ENCODE peak calls at places on chromosomes 6 and 20, in four cellular contexts. One of them, this sample, is unnamed.

GRCh38 chr20:36279776-36280175 is 26.4 kb upstream of the DLGAP4 start:
- DNase-seq in K562: no peak
- DNase-seq in GM12878: no peak
- DNase-seq in HepG2: no peak
- DNase-seq in this sample: no peak

GRCh38 chr6:14638932-14639875 is 521.6 kb downstream of the CD83 start:
- DNase-seq in K562: no peak
- DNase-seq in GM12878: peak; percentile 36
- DNase-seq in HepG2: no peak
- DNase-seq in this sample: no peak

GRCh38 chr20:13028673-13029072 is 19.9 kb downstream of the SPTLC3 start:
- DNase-seq in K562: no peak
- DNase-seq in GM12878: no peak
- DNase-seq in HepG2: no peak
- DNase-seq in this sample: no peak

GRCh38 chr6:48611332-48611731 is 500.3 kb upstream of the PTCHD4 start:
- DNase-seq in K562: no peak
- DNase-seq in GM12878: no peak
- DNase-seq in HepG2: no peak
- DNase-seq in this sample: no peak

GRCh38 chr6:144066745-144067484 is 28.5 kb downstream of the SF3B5 start:
- DNase-seq in K562: no peak
- DNase-seq in GM12878: peak; percentile 76
- DNase-seq in HepG2: no peak
- DNase-seq in this sample: no peak

GRCh38 chr20:32930181-32930580 is 71.5 kb downstream of the EFCAB8 start:
- DNase-seq in K562: no peak
- DNase-seq in GM12878: no peak
- DNase-seq in HepG2: no peak
- DNase-seq in this sample: no peak

GRCh38 chr6:151293621-151294020 is 53.9 kb downstream of the AKAP12 start:
- DNase-seq in K562: no peak
- DNase-seq in GM12878: no peak
- DNase-seq in HepG2: no peak
- DNase-seq in this sample: no peak

GRCh38 chr6:27582928-27583725 is 110.2 kb upstream of the ZNF184 start:
- DNase-seq in K562: peak; percentile 88
- DNase-seq in GM12878: no peak
- DNase-seq in HepG2: peak; percentile 65
- DNase-seq in this sample: peak; percentile 76

GRCh38 chr20:21027569-21027968 is 78.6 kb downstream of the LINC00237 start:
- DNase-seq in K562: peak; percentile 9
- DNase-seq in GM12878: no peak
- DNase-seq in HepG2: peak; percentile 75
- DNase-seq in this sample: peak; percentile 69

GRCh38 chr20:39941235-39941634 is 747.8 kb downstream of the MAFB start:
- DNase-seq in K562: no peak
- DNase-seq in GM12878: no peak
- DNase-seq in HepG2: no peak
- DNase-seq in this sample: no peak

GRCh38 chr6:4491501-4492260 is 284.5 kb upstream of the CDYL start:
- DNase-seq in K562: no peak
- DNase-seq in GM12878: no peak
- DNase-seq in HepG2: no peak
- DNase-seq in this sample: no peak

GRCh38 chr6:94501546-94501945 is 1075.8 kb upstream of the MANEA start:
- DNase-seq in K562: no peak
- DNase-seq in GM12878: no peak
- DNase-seq in HepG2: peak; percentile 1
- DNase-seq in this sample: no peak

GRCh38 chr20:24764825-24765224 is 184.2 kb upstream of the CST7 start:
- DNase-seq in K562: no peak
- DNase-seq in GM12878: no peak
- DNase-seq in HepG2: no peak
- DNase-seq in this sample: no peak

GRCh38 chr6:24855389-24856245 is 56.9 kb upstream of the ARMH2 start:
- DNase-seq in K562: peak; percentile 80
- DNase-seq in GM12878: peak; percentile 58
- DNase-seq in HepG2: peak; percentile 60
- DNase-seq in this sample: peak; percentile 44

GRCh38 chr6:51098801-51099200 is 280.1 kb downstream of the TFAP2B start:
- DNase-seq in K562: no peak
- DNase-seq in GM12878: no peak
- DNase-seq in HepG2: no peak
- DNase-seq in this sample: no peak

GRCh38 chr6:89264296-89264695 is 47.1 kb upstream of the GABRR1 start:
- DNase-seq in K562: no peak
- DNase-seq in GM12878: no peak
- DNase-seq in HepG2: no peak
- DNase-seq in this sample: no peak

GRCh38 chr20:50594231-50594590 is 84.0 kb downstream of the PTPN1 start:
- DNase-seq in K562: no peak
- DNase-seq in GM12878: no peak
- DNase-seq in HepG2: no peak
- DNase-seq in this sample: no peak

GRCh38 chr20:50590348-50590664 is 80.1 kb downstream of the PTPN1 start:
- DNase-seq in K562: no peak
- DNase-seq in GM12878: no peak
- DNase-seq in HepG2: no peak
- DNase-seq in this sample: no peak

GRCh38 chr20:50593005-50593335 is 82.8 kb downstream of the PTPN1 start:
- DNase-seq in K562: no peak
- DNase-seq in GM12878: no peak
- DNase-seq in HepG2: no peak
- DNase-seq in this sample: no peak

GRCh38 chr20:50591233-50591852 is 81.2 kb downstream of the PTPN1 start:
- DNase-seq in K562: no peak
- DNase-seq in GM12878: no peak
- DNase-seq in HepG2: no peak
- DNase-seq in this sample: no peak

DNA sequence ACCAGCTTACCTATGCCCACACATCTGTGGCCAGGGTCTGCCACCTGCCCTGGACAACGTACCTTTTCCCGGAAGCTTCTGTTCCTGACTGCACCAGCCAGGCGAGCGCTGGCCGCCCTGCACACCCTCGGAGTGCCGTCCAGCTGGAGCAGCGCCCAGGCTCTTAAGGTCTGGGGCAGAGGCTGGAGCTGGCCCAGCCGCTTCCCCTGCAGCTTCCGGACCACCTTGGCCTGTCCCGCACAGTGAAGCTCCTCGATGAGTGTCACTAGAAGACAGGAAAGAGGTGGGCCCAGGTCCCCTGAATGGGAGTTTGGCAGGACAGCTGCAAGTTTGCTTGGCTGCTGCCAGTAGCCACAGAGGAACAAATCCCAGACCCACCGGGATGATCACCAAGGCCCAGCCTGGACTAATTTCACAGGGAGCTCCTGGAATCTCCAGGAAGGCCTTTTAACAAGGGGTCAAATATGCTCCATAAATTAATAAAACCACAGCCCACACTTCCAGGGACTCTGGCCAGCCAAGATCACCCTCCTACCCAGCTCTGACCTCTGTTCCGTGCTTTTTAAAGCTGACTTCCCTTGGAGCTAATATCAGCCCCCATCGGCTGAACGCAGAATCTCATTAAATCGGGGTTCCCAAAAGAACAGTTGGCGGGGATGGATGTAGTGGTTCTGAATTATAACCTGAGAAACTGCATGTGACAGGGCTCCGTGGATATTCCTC is 82.3 kb downstream of the PTPN1 start:
- DNase-seq in K562: no peak
- DNase-seq in GM12878: no peak
- DNase-seq in HepG2: no peak
- DNase-seq in this sample: no peak
- TF ChIP-seq CREM in K562: no peak
- TF ChIP-seq CREM in GM12878: no peak
- TF ChIP-seq CREM in HepG2: no peak
- TF ChIP-seq CREM in this sample: no peak

GRCh38 chr6:169619650-169620049 is 82.2 kb downstream of the WDR27 start:
- DNase-seq in K562: no peak
- DNase-seq in GM12878: no peak
- DNase-seq in HepG2: no peak
- DNase-seq in this sample: no peak
- TF ChIP-seq ETV6 in K562: no peak
- TF ChIP-seq ETV6 in GM12878: no peak
- TF ChIP-seq ETV6 in HepG2: no peak
- TF ChIP-seq ETV6 in this sample: no peak

DNA sequence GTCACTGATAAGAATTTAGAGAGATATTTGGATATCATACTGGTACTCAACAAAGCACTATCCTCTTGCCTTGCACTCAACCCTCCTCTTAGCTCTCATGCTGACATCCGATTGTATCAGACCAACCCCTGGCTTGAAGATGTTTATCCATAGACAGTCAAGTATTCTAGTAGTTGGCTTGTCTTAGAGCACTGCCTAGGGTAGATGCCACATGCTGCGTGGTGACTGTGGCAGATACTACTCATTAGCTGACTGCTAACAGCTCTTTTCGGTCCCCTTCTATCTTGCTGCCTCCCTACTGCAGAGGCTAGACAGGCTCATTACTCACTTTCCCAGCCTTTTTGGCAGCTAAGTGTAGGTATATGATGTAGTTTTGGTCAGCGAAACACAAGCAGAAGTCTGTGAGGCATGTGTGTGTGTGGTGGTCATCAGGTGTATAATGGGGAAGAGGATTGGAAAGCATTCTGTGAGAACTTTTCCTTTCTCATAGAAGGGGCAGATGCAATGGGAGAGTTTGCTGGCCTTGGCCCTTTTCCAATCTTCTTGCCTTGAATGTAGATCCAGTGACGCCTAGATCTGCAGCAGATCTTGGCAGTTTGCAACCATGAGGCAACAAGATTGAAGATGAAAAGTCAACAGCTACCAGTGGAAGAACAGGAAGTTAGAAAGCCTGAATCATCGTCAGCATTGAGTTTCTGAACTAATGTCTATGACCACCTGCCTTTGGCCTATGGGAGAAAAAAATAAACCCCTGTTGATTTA is 4.4 kb upstream of the IFNGR1 start:
- DNase-seq in K562: peak; percentile 66
- DNase-seq in GM12878: no peak
- DNase-seq in HepG2: peak; percentile 53
- DNase-seq in this sample: no peak
- TF ChIP-seq CREM in K562: peak; percentile 74
- TF ChIP-seq CREM in GM12878: peak; percentile 21
- TF ChIP-seq CREM in HepG2: no peak
- TF ChIP-seq CREM in this sample: no peak

GRCh38 chr6:16754864-16755263 is 6.4 kb downstream of the ATXN1 start:
- DNase-seq in K562: no peak
- DNase-seq in GM12878: no peak
- DNase-seq in HepG2: peak; percentile 91
- DNase-seq in this sample: no peak

GRCh38 chr6:16751251-16751946 is 9.9 kb downstream of the ATXN1 start:
- DNase-seq in K562: no peak
- DNase-seq in GM12878: no peak
- DNase-seq in HepG2: no peak
- DNase-seq in this sample: no peak

GRCh38 chr6:16750566-16750965 is 10.7 kb downstream of the ATXN1 start:
- DNase-seq in K562: no peak
- DNase-seq in GM12878: no peak
- DNase-seq in HepG2: no peak
- DNase-seq in this sample: no peak

GRCh38 chr6:16754274-16754673 is 7.0 kb downstream of the ATXN1 start:
- DNase-seq in K562: no peak
- DNase-seq in GM12878: no peak
- DNase-seq in HepG2: no peak
- DNase-seq in this sample: no peak

GRCh38 chr6:16752206-16752867 is 8.9 kb downstream of the ATXN1 start:
- DNase-seq in K562: no peak
- DNase-seq in GM12878: no peak
- DNase-seq in HepG2: peak; percentile 74
- DNase-seq in this sample: no peak
- TF ChIP-seq ETV6 in K562: no peak
- TF ChIP-seq ETV6 in GM12878: no peak
- TF ChIP-seq ETV6 in HepG2: no peak
- TF ChIP-seq ETV6 in this sample: no peak

GRCh38 chr6:514396-514973 is 122.9 kb downstream of the IRF4 start:
- DNase-seq in K562: peak; percentile 7
- DNase-seq in GM12878: no peak
- DNase-seq in HepG2: no peak
- DNase-seq in this sample: peak; percentile 47
- TF ChIP-seq CREM in K562: no peak
- TF ChIP-seq CREM in GM12878: no peak
- TF ChIP-seq CREM in HepG2: no peak
- TF ChIP-seq CREM in this sample: no peak

DNA sequence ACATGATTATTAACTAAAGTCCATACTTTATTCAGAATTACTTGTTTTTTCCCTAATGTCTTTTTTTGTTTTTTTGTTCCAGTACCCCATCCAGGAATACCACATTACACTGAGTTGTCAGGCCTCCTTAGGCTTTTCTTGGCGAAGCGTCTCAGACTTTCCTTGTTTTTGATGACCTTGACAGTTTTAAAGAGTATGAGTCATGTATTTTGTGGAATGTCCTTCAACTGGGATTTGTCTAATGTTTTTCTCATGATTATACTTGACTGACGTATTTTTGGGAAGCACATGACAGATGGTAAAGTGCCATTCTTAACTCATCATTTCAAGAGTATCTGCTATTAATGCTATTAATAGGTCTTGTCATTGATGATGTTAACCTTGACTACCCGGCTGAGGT is 23.6 kb downstream of the ENPP1 start:
- DNase-seq in K562: no peak
- DNase-seq in GM12878: no peak
- DNase-seq in HepG2: no peak
- DNase-seq in this sample: no peak
- TF ChIP-seq ETV6 in K562: no peak
- TF ChIP-seq ETV6 in GM12878: no peak
- TF ChIP-seq ETV6 in HepG2: no peak
- TF ChIP-seq ETV6 in this sample: no peak

GRCh38 chr20:50085481-50086365 is 27.2 kb downstream of the UBE2V1 start:
- DNase-seq in K562: peak; percentile 69
- DNase-seq in GM12878: no peak
- DNase-seq in HepG2: peak; percentile 82
- DNase-seq in this sample: peak; percentile 50
- TF ChIP-seq CREM in K562: no peak
- TF ChIP-seq CREM in GM12878: no peak
- TF ChIP-seq CREM in HepG2: no peak
- TF ChIP-seq CREM in this sample: no peak

GRCh38 chr20:18904624-18905023 is 91.0 kb downstream of the SCP2D1 start:
- DNase-seq in K562: no peak
- DNase-seq in GM12878: no peak
- DNase-seq in HepG2: no peak
- DNase-seq in this sample: peak; percentile 13
- TF ChIP-seq ETV6 in K562: no peak
- TF ChIP-seq ETV6 in GM12878: no peak
- TF ChIP-seq ETV6 in HepG2: no peak
- TF ChIP-seq ETV6 in this sample: no peak

This sample was measured in WTC11.